ENCODE peak calls at places on chromosomes 4 and X, in five cellular contexts. A is fibroblast of lung, W is gastrocnemius medialis, Y is hepatocyte, Z is RWPE2. D is an unnamed sample. For H3K4me1, the result is how much of the 10 kb centered on the place peaks cover.

GRCh38 chr4:39846135-39846534 is 131.6 kb downstream of the PDS5A start:
- DNase-seq in A (peak), W (peak), Y (no peak), Z (no peak), D (no peak)

GRCh38 chrX:137575596-137576255 is 9.8 kb downstream of the ZIC3 start:
- DNase-seq in A (no peak), W (no peak), Y (no peak), Z (no peak), D (no peak)

GRCh38 chr4:5956285-5957021 is 61.8 kb downstream of the C4orf50 start:
- DNase-seq in A (no peak), W (no peak), Y (peak), Z (no peak), D (no peak)

GRCh38 chrX:41596586-41596985 is 92.2 kb upstream of the GPR34 start:
- DNase-seq in A (peak), W (no peak), Y (no peak), Z (no peak), D (no peak)

GRCh38 chr4:7391637-7392437 is 42.9 kb downstream of the PSAPL1 start:
- DNase-seq in A (no peak), W (no peak), Y (no peak), Z (no peak), D (no peak)

GRCh38 chr4:119204898-119205297 is 7.6 kb upstream of the USP53 start:
- DNase-seq in A (no peak), W (no peak), Y (no peak), Z (no peak), D (no peak)

GRCh38 chr4:177489847-177490246 is 47.6 kb upstream of the AGA start:
- DNase-seq in A (peak), W (no peak), Y (no peak), Z (no peak), D (no peak)

GRCh38 chrX:119654112-119654531 is 38.8 kb downstream of the SEPTIN6 start:
- DNase-seq in A (peak), W (peak), Y (peak), Z (no peak), D (peak)

GRCh38 chrX:28552322-28552721 is 34.9 kb upstream of the IL1RAPL1 start:
- DNase-seq in A (peak), W (no peak), Y (no peak), Z (no peak), D (no peak)

GRCh38 chr4:20428410-20429160 is 176.9 kb downstream of the SLIT2 start:
- DNase-seq in A (no peak), W (no peak), Y (no peak), Z (no peak), D (no peak)

GRCh38 chrX:47648376-47648775 is 2.0 kb downstream of the ELK1 start:
- DNase-seq in A (peak), W (no peak), Y (no peak), Z (no peak), D (no peak)

GRCh38 chr4:110854021-110854678 is 231.3 kb upstream of the PITX2 start:
- DNase-seq in A (peak), W (no peak), Y (no peak), Z (no peak), D (no peak)

GRCh38 chrX:129785160-129785947 is 5.6 kb downstream of the SASH3 start:
- DNase-seq in A (no peak), W (no peak), Y (no peak), Z (no peak), D (peak)

GRCh38 chrX:119482497-119483480 is 14.5 kb downstream of the SLC25A5 start:
- DNase-seq in A (peak), W (peak), Y (peak), Z (no peak), D (peak)

GRCh38 chr4:89290727-89291126 is 16.9 kb downstream of the GPRIN3 start:
- DNase-seq in A (no peak), W (no peak), Y (no peak), Z (no peak), D (no peak)

GRCh38 chr4:101678180-101678579 is 112.3 kb upstream of the BANK1 start:
- DNase-seq in A (peak), W (no peak), Y (no peak), Z (no peak), D (no peak)

GRCh38 chrX:136691028-136691809 is 43.3 kb downstream of the CD40LG start:
- DNase-seq in A (peak), W (no peak), Y (no peak), Z (no peak), D (no peak)

GRCh38 chr4:39232100-39232499 is 49.8 kb downstream of the WDR19 start:
- DNase-seq in A (no peak), W (no peak), Y (no peak), Z (no peak), D (no peak)

GRCh38 chrX:1034717-1035116 is 177.7 kb downstream of the CRLF2 start:
- DNase-seq in A (no peak), W (no peak), Y (no peak), Z (no peak), D (no peak)

GRCh38 chr4:139902328-139903217 is 237.0 kb downstream of the MGST2 start:
- DNase-seq in A (no peak), W (no peak), Y (no peak), Z (no peak), D (peak)

GRCh38 chrX:11531226-11531625 is 134.5 kb downstream of the ARHGAP6 start:
- DNase-seq in A (peak), W (no peak), Y (peak), Z (no peak), D (no peak)

GRCh38 chr4:174352405-174352804 is 68.7 kb downstream of the CEP44 start:
- DNase-seq in A (no peak), W (no peak), Y (no peak), Z (no peak), D (no peak)

GRCh38 chr4:168832746-168833575 is 177.1 kb downstream of the CBR4 start:
- DNase-seq in A (peak), W (peak), Y (peak), Z (no peak), D (peak)

GRCh38 chr4:1285790-1286553 is 3.7 kb upstream of the MAEA start:
- DNase-seq in A (no peak), W (no peak), Y (peak), Z (no peak), D (no peak)

GRCh38 chr4:20684852-20685763 is 15.2 kb upstream of the PACRGL start:
- DNase-seq in A (no peak), W (no peak), Y (peak), Z (no peak), D (no peak)

GRCh38 chr4:147847947-147848590 is 116.2 kb downstream of the ARHGAP10 start:
- DNase-seq in A (no peak), W (no peak), Y (no peak), Z (no peak), D (no peak)

GRCh38 chrX:69083785-69084184 is 81.5 kb downstream of the PJA1 start:
- DNase-seq in A (no peak), W (no peak), Y (no peak), Z (no peak), D (no peak)

GRCh38 chrX:148609766-148610698 is 109.6 kb downstream of the AFF2 start:
- DNase-seq in A (peak), W (no peak), Y (peak), Z (no peak), D (no peak)

GRCh38 chr4:167419468-167420133 is 185.3 kb upstream of the SPOCK3 start:
- DNase-seq in A (no peak), W (no peak), Y (no peak), Z (no peak), D (no peak)

GRCh38 chr4:73087871-73088270 is 18.4 kb upstream of the COX18 start:
- DNase-seq in A (no peak), W (no peak), Y (no peak), Z (no peak), D (no peak)

GRCh38 chrX:39418132-39418935 is 617.1 kb downstream of the MID1IP1 start:
- DNase-seq in A (peak), W (no peak), Y (no peak), Z (no peak), D (peak)

GRCh38 chrX:3286196-3286920 is 60.1 kb downstream of the MXRA5 start:
- DNase-seq in A (peak), W (no peak), Y (peak), Z (no peak), D (no peak)

GRCh38 chrX:1874899-1875298 is 260.0 kb downstream of the ASMT start:
- DNase-seq in A (no peak), W (no peak), Y (no peak), Z (no peak), D (no peak)

GRCh38 chrX:17738737-17739535 is 1.6 kb downstream of the SCML1 start:
- DNase-seq in A (peak), W (no peak), Y (no peak), Z (no peak), D (no peak)

GRCh38 chrX:1391707-1392375 is at the start of gene SLC25A6:
- DNase-seq in A (peak), W (peak), Y (peak), Z (peak), D (peak)

GRCh38 chrX:85627363-85627762 is 247.9 kb upstream of the POF1B start:
- DNase-seq in A (no peak), W (no peak), Y (no peak), Z (no peak), D (no peak)

GRCh38 chr4:109233585-109233984 is 68.9 kb downstream of the COL25A1 start:
- DNase-seq in A (no peak), W (no peak), Y (no peak), Z (no peak), D (no peak)

GRCh38 chrX:103817502-103817901 is 14.6 kb downstream of the RAB9B start:
- DNase-seq in A (no peak), W (no peak), Y (peak), Z (no peak), D (no peak)

GRCh38 chr4:126495163-126495752 is 1137.5 kb upstream of the INTU start:
- DNase-seq in A (no peak), W (no peak), Y (no peak), Z (no peak), D (no peak)

GRCh38 chr4:126489826-126490463 is 1142.8 kb upstream of the INTU start:
- DNase-seq in A (no peak), W (no peak), Y (no peak), Z (no peak), D (no peak)
- TF ChIP-seq CTCF in A (no peak), W (no peak), Y (no peak), Z (no peak), D (no peak)

DNA sequence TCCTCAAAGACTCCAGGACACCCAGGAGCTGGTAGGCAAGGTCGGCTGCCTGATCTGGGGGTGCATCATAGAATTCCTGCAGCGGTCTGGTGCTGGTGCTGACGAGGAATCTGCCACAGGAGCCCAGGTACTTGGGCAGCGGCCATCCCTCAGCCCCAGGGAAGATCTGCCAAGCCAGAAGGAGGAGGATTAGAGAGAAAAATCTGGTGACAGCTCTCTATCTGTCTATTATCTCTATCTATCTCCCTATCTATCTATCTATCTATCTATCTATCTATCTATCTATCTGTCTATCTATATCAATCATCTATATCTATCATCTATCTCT is 46.7 kb downstream of the DIPK2B start:
- DNase-seq in A (no peak), W (no peak), Y (no peak), Z (no peak), D (no peak)
- H3K27ac ChIP-seq in A (no peak), W (no peak), Y (no peak), Z (no peak), D (no peak)

DNA sequence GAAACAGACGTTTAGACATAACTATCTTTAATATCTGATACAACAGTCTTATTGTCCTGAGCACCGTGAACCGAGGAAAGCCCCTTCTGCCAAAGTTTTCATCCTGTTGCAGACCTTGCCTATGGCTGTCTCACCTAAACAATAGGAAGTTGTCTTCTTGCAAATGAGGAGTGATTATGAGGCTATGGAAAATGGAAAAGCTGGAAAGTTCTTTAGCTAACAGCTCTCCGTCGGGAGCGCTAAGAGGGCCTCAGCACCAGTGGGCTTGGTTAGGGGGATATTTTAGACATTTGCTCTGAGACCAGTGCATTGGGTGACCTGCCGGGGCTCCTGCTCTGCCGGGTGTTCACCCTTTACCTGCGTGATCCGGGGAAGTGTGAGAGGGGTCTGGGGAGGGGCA is 28.4 kb downstream of the TMEM131L start:
- DNase-seq in A (no peak), W (no peak), Y (no peak), Z (no peak), D (no peak)
- H3K4me1 ChIP-seq in A (under half), W (half or more), Y (under half), Z (under half), D (under half)

GRCh38 chrX:132651411-132652086 is 162.7 kb upstream of the MBNL3 start:
- DNase-seq in A (peak), W (no peak), Y (no peak), Z (no peak), D (no peak)
- TF ChIP-seq CTCF in A (peak), W (no peak), Y (no peak), Z (no peak), D (no peak)

GRCh38 chrX:154486052-154486395 is 391 bp downstream of the UBL4A start:
- DNase-seq in A (no peak), W (peak), Y (peak), Z (peak), D (peak)
- H3K27ac ChIP-seq in A (no peak), W (peak), Y (peak), Z (peak), D (peak)

D was measured in ovary.